ENCODE peak calls at places on chromosomes 5 and 9, in four cellular contexts. E is type B pancreatic cell, Z is mammary epithelial cell, I is ACHN. D is an unnamed sample.

GRCh38 chr5:77028631-77029375 is 1.4 kb upstream of the AGGF1 start:
- DNase-seq in I (no peak), Z (no peak), E (no peak), D (no peak)

GRCh38 chr9:33748633-33749304 is 46.6 kb upstream of the PRSS3 start:
- DNase-seq in Z (no peak), E (no peak), I (no peak), D (no peak)

GRCh38 chr5:72525816-72526215 is 18.6 kb upstream of the ZNF366 start:
- DNase-seq in I (no peak), E (no peak), Z (peak; percentile 71), D (peak; percentile 55)

GRCh38 chr5:178424141-178424855 is 165.9 kb downstream of the COL23A1 start:
- DNase-seq in E (no peak), I (no peak), Z (no peak), D (no peak)

GRCh38 chr5:124888050-124888506 is 141.6 kb upstream of the ZNF608 start:
- DNase-seq in Z (no peak), E (no peak), I (peak; percentile 45), D (peak; percentile 76)

GRCh38 chr5:43195670-43196265 is 3.7 kb downstream of the NIM1K start:
- DNase-seq in Z (no peak), I (no peak), E (no peak), D (no peak)

GRCh38 chr9:81601639-81602623 is 87.4 kb downstream of the TLE1 start:
- DNase-seq in Z (peak; percentile 88), E (no peak), I (no peak), D (no peak)

GRCh38 chr9:2523601-2524000 is 98.0 kb upstream of the VLDLR start:
- DNase-seq in I (no peak), E (no peak), Z (no peak), D (no peak)

GRCh38 chr5:132391247-132391646 is 21.7 kb downstream of the SLC22A5 start:
- DNase-seq in Z (no peak), E (no peak), I (no peak), D (no peak)

D was measured in epithelial cell of proximal tubule.